ENCODE peak calls at places on chromosomes 16 and 17, in seven cellular contexts. One of them, this sample, is unnamed. For H3K27me3, the result is how much of the 10 kb centered on the place peaks cover.

GRCh38 chr17:50141750-50142119 is 8.7 kb downstream of the PPP1R9B start:
- DNase-seq in dorsolateral prefrontal cortex: no peak
- DNase-seq in lower lobe of right lung: no peak
- DNase-seq in keratinocyte: no peak
- DNase-seq in BE2C: no peak
- DNase-seq in gastrocnemius medialis: no peak
- DNase-seq in PC-3: no peak
- DNase-seq in this sample: no peak

GRCh38 chr17:51487947-51488346 is 227.6 kb downstream of the UTP18 start:
- DNase-seq in dorsolateral prefrontal cortex: no peak
- DNase-seq in keratinocyte: no peak
- DNase-seq in gastrocnemius medialis: no peak
- DNase-seq in BE2C: peak
- DNase-seq in lower lobe of right lung: no peak
- DNase-seq in PC-3: peak
- DNase-seq in this sample: peak

GRCh38 chr16:56916571-56917403 is 15.2 kb upstream of the HERPUD1 start:
- DNase-seq in keratinocyte: no peak
- DNase-seq in PC-3: no peak
- DNase-seq in gastrocnemius medialis: no peak
- DNase-seq in BE2C: no peak
- DNase-seq in lower lobe of right lung: no peak
- DNase-seq in dorsolateral prefrontal cortex: no peak
- DNase-seq in this sample: no peak

GRCh38 chr17:18182190-18182977 is 1.2 kb upstream of the ALKBH5 start:
- DNase-seq in keratinocyte: no peak
- DNase-seq in gastrocnemius medialis: peak
- DNase-seq in dorsolateral prefrontal cortex: no peak
- DNase-seq in BE2C: no peak
- DNase-seq in PC-3: no peak
- DNase-seq in lower lobe of right lung: no peak
- DNase-seq in this sample: no peak

GRCh38 chr17:7881655-7882054 is 6.9 kb upstream of the CHD3 start:
- DNase-seq in keratinocyte: no peak
- DNase-seq in BE2C: peak
- DNase-seq in dorsolateral prefrontal cortex: peak
- DNase-seq in PC-3: no peak
- DNase-seq in lower lobe of right lung: no peak
- DNase-seq in gastrocnemius medialis: no peak
- DNase-seq in this sample: no peak

GRCh38 chr16:15652293-15653001 is 2.4 kb downstream of the NDE1 start:
- DNase-seq in PC-3: no peak
- DNase-seq in gastrocnemius medialis: no peak
- DNase-seq in BE2C: no peak
- DNase-seq in dorsolateral prefrontal cortex: no peak
- DNase-seq in keratinocyte: no peak
- DNase-seq in lower lobe of right lung: no peak
- DNase-seq in this sample: no peak

GRCh38 chr16:52407778-52408177 is 139.2 kb downstream of the TOX3 start:
- DNase-seq in PC-3: no peak
- DNase-seq in gastrocnemius medialis: no peak
- DNase-seq in dorsolateral prefrontal cortex: no peak
- DNase-seq in lower lobe of right lung: no peak
- DNase-seq in keratinocyte: no peak
- DNase-seq in BE2C: no peak
- DNase-seq in this sample: no peak

GRCh38 chr16:89537549-89537925 is 22.9 kb upstream of the RPL13 start:
- DNase-seq in dorsolateral prefrontal cortex: no peak
- DNase-seq in gastrocnemius medialis: no peak
- DNase-seq in BE2C: no peak
- DNase-seq in lower lobe of right lung: no peak
- DNase-seq in PC-3: no peak
- DNase-seq in keratinocyte: no peak
- DNase-seq in this sample: no peak

GRCh38 chr17:27504188-27504995 is 48.1 kb downstream of the KSR1 start:
- DNase-seq in keratinocyte: no peak
- DNase-seq in PC-3: no peak
- DNase-seq in BE2C: no peak
- DNase-seq in dorsolateral prefrontal cortex: no peak
- DNase-seq in gastrocnemius medialis: no peak
- DNase-seq in lower lobe of right lung: no peak
- DNase-seq in this sample: no peak

DNA sequence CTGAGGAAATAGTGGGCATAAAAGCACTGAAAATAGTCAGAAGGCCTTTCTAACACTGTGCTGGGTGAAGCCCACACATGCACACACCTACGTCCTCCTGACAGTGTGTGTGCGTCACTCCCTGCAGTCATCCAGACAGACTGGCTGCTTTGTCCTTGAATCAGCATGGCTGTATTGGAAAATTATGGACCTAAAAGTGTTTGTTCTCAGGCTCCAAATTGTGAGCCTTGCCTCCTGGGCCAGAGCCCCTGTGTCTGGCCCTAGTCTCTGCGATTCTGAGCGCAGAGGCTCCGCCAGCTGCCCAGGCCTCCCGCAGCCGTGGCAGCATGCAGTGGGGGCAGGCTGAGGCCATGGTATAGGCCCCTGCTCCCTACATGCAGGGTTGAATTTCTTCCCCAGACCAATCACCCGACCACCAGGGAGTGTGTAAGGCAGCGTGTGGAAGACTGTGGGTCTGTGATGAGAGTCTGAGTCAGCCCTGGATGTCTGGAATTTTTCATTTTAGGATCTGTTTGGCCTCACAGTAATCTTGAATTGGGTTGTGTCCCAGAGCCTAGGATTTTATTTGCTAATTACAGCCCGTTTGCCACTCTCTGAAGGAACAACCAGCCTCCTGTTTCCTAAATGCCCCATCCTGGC is 166.8 kb downstream of the LGALS9B start:
- DNase-seq in keratinocyte: no peak
- DNase-seq in gastrocnemius medialis: no peak
- DNase-seq in dorsolateral prefrontal cortex: peak
- DNase-seq in PC-3: no peak
- DNase-seq in BE2C: no peak
- DNase-seq in lower lobe of right lung: no peak
- DNase-seq in this sample: no peak
- TF ChIP-seq CTCF in keratinocyte: no peak
- TF ChIP-seq CTCF in gastrocnemius medialis: no peak
- TF ChIP-seq CTCF in dorsolateral prefrontal cortex: no peak
- TF ChIP-seq CTCF in PC-3: no peak
- TF ChIP-seq CTCF in BE2C: no peak
- TF ChIP-seq CTCF in lower lobe of right lung: no peak
- TF ChIP-seq CTCF in this sample: no peak

GRCh38 chr16:86291491-86291890 is 218.8 kb upstream of the FOXF1 start:
- DNase-seq in PC-3: no peak
- DNase-seq in BE2C: no peak
- DNase-seq in gastrocnemius medialis: no peak
- DNase-seq in lower lobe of right lung: no peak
- DNase-seq in keratinocyte: no peak
- DNase-seq in dorsolateral prefrontal cortex: no peak
- DNase-seq in this sample: no peak
- H3K27me3 ChIP-seq in PC-3: half or more
- H3K27me3 ChIP-seq in BE2C: half or more
- H3K27me3 ChIP-seq in gastrocnemius medialis: half or more
- H3K27me3 ChIP-seq in lower lobe of right lung: half or more
- H3K27me3 ChIP-seq in keratinocyte: under half
- H3K27me3 ChIP-seq in dorsolateral prefrontal cortex: half or more
- H3K27me3 ChIP-seq in this sample: under half

GRCh38 chr16:65822148-65822547 is 544.3 kb upstream of the CDH5 start:
- DNase-seq in lower lobe of right lung: no peak
- DNase-seq in dorsolateral prefrontal cortex: no peak
- DNase-seq in keratinocyte: no peak
- DNase-seq in PC-3: no peak
- DNase-seq in gastrocnemius medialis: no peak
- DNase-seq in BE2C: no peak
- DNase-seq in this sample: no peak

GRCh38 chr16:65817066-65817465 is 549.4 kb upstream of the CDH5 start:
- DNase-seq in lower lobe of right lung: no peak
- DNase-seq in BE2C: no peak
- DNase-seq in PC-3: no peak
- DNase-seq in gastrocnemius medialis: no peak
- DNase-seq in dorsolateral prefrontal cortex: no peak
- DNase-seq in keratinocyte: no peak
- DNase-seq in this sample: no peak

GRCh38 chr16:65817799-65818198 is 548.7 kb upstream of the CDH5 start:
- DNase-seq in gastrocnemius medialis: no peak
- DNase-seq in dorsolateral prefrontal cortex: no peak
- DNase-seq in BE2C: no peak
- DNase-seq in lower lobe of right lung: no peak
- DNase-seq in PC-3: no peak
- DNase-seq in keratinocyte: no peak
- DNase-seq in this sample: no peak

GRCh38 chr16:65815707-65816106 is 550.8 kb upstream of the CDH5 start:
- DNase-seq in keratinocyte: no peak
- DNase-seq in BE2C: no peak
- DNase-seq in PC-3: no peak
- DNase-seq in lower lobe of right lung: no peak
- DNase-seq in gastrocnemius medialis: no peak
- DNase-seq in dorsolateral prefrontal cortex: no peak
- DNase-seq in this sample: no peak

DNA sequence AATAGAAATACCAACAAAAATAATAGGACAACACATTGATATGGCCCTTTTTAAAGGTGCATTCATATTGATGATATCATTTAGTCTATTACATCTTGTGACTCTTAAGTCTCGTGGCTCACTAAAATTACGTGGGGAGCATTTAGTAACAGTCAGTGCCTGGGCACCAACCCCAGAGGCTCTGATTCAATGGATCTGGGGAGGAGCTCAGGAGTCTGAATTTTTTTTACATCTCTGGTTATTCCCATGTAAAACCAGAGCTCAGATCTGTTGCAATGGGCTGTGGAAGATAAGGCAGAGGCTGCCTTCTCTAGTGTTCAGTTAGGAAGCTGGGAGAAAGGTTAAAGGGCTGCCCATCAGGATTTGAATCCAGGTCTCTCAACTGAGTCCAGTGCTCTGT is 549.9 kb upstream of the CDH5 start:
- DNase-seq in gastrocnemius medialis: no peak
- DNase-seq in BE2C: no peak
- DNase-seq in dorsolateral prefrontal cortex: no peak
- DNase-seq in keratinocyte: no peak
- DNase-seq in lower lobe of right lung: no peak
- DNase-seq in PC-3: no peak
- DNase-seq in this sample: no peak
- H3K4me3 ChIP-seq in gastrocnemius medialis: no peak
- H3K4me3 ChIP-seq in BE2C: no peak
- H3K4me3 ChIP-seq in dorsolateral prefrontal cortex: no peak
- H3K4me3 ChIP-seq in keratinocyte: no peak
- H3K4me3 ChIP-seq in lower lobe of right lung: no peak
- H3K4me3 ChIP-seq in PC-3: no peak
- H3K4me3 ChIP-seq in this sample: no peak

GRCh38 chr16:49688298-49688697 is 167.6 kb downstream of the ZNF423 start:
- DNase-seq in dorsolateral prefrontal cortex: no peak
- DNase-seq in gastrocnemius medialis: no peak
- DNase-seq in BE2C: no peak
- DNase-seq in PC-3: no peak
- DNase-seq in keratinocyte: no peak
- DNase-seq in lower lobe of right lung: no peak
- DNase-seq in this sample: no peak
- TF ChIP-seq CTCF in dorsolateral prefrontal cortex: no peak
- TF ChIP-seq CTCF in gastrocnemius medialis: no peak
- TF ChIP-seq CTCF in BE2C: no peak
- TF ChIP-seq CTCF in PC-3: no peak
- TF ChIP-seq CTCF in keratinocyte: no peak
- TF ChIP-seq CTCF in lower lobe of right lung: no peak
- TF ChIP-seq CTCF in this sample: no peak

DNA sequence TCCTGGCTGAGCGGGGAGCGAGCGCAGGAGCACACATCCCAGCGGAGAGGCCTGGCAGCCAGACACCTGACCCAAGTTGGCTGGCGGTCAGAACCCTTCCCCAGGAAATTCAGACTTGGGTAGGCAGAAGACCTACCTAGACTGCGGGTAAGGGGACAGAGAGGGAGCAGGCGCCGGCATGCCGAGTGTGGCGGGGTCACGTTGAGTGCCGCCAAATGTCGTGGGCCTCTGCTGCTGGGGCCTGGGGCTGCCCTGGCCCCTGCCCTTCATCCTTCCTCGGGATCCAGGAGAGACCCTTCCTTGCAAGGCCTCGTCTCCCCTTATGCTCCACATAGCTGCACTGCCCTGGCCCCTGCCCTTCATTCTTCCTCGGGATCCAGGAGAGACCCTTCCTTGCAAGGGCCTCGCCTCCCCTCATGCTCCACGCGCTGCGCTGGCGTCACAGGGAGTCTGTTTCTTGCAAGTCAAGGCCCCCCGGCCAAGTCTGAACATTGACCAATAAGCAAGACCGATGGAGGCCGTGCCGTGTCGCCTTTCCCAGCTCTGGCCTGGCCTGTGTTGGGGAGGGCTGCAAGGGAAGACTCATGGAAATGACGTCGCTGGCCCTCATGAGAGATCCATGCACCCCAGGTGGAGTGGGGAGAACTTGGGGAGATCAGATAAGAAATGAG is 47.8 kb downstream of the MGAT5B start:
- DNase-seq in lower lobe of right lung: no peak
- DNase-seq in BE2C: no peak
- DNase-seq in keratinocyte: no peak
- DNase-seq in PC-3: no peak
- DNase-seq in gastrocnemius medialis: no peak
- DNase-seq in dorsolateral prefrontal cortex: no peak
- DNase-seq in this sample: no peak
- H3K27me3 ChIP-seq in lower lobe of right lung: under half
- H3K27me3 ChIP-seq in BE2C: under half
- H3K27me3 ChIP-seq in keratinocyte: under half
- H3K27me3 ChIP-seq in PC-3: under half
- H3K27me3 ChIP-seq in gastrocnemius medialis: under half
- H3K27me3 ChIP-seq in dorsolateral prefrontal cortex: under half
- H3K27me3 ChIP-seq in this sample: under half